ENCODE peak calls at places on chromosomes 13 and 19, in five cellular contexts. Q, C, Z, A and E are unnamed samples.

GRCh38 chr13:71602327-71602726 is 264.7 kb downstream of the DACH1 start:
- DNase-seq in Q (no peak), C (no peak), Z (no peak), A (no peak), E (no peak)

GRCh38 chr19:39212377-39212742 is 8.3 kb upstream of the SYCN start:
- DNase-seq in Q (peak; percentile 88), C (no peak), Z (peak; percentile 18), A (peak; percentile 40), E (peak; percentile 63)

GRCh38 chr13:109743706-109744453 is 42.5 kb downstream of the IRS2 start:
- DNase-seq in Q (no peak), C (no peak), Z (peak; percentile 65), A (no peak), E (peak; percentile 57)

GRCh38 chr13:23771966-23772365 is 117.2 kb downstream of the MIPEP start:
- DNase-seq in Q (no peak), C (no peak), Z (no peak), A (no peak), E (no peak)

GRCh38 chr13:66410314-66410713 is 819.8 kb downstream of the PCDH9 start:
- DNase-seq in Q (no peak), C (no peak), Z (no peak), A (no peak), E (no peak)

GRCh38 chr13:79512950-79513349 is 32.0 kb downstream of the NDFIP2 start:
- DNase-seq in Q (no peak), C (no peak), Z (no peak), A (no peak), E (no peak)

GRCh38 chr19:7977021-7977722 is 28.3 kb downstream of the ELAVL1 start:
- DNase-seq in Q (no peak), C (no peak), Z (no peak), A (no peak), E (no peak)

GRCh38 chr13:87080100-87080779 is 590.9 kb upstream of the SLITRK5 start:
- DNase-seq in Q (no peak), C (peak; percentile 58), Z (no peak), A (no peak), E (no peak)

GRCh38 chr13:39451860-39452301 is 151.1 kb downstream of the LHFPL6 start:
- DNase-seq in Q (no peak), C (no peak), Z (no peak), A (no peak), E (no peak)

GRCh38 chr13:42215578-42216421 is 56.2 kb upstream of the AKAP11 start:
- DNase-seq in Q (peak; percentile 77), C (no peak), Z (peak; percentile 39), A (no peak), E (no peak)

GRCh38 chr19:583198-583967 is 6.3 kb upstream of the HCN2 start:
- DNase-seq in Q (no peak), C (peak; percentile 61), Z (no peak), A (no peak), E (no peak)

GRCh38 chr19:55638864-55639359 is 1.9 kb upstream of the ZNF580 start:
- DNase-seq in Q (peak; percentile 81), C (no peak), Z (peak; percentile 75), A (peak; percentile 34), E (peak; percentile 59)

GRCh38 chr13:40181203-40181845 is 485.1 kb downstream of the FOXO1 start:
- DNase-seq in Q (no peak), C (no peak), Z (no peak), A (no peak), E (no peak)

GRCh38 chr13:38970380-38971051 is 20.1 kb downstream of the STOML3 start:
- DNase-seq in Q (peak; percentile 42), C (no peak), Z (no peak), A (no peak), E (no peak)

GRCh38 chr19:38506723-38507550 is 73.4 kb downstream of the RYR1 start:
- DNase-seq in Q (peak; percentile 99), C (peak; percentile 86), Z (peak; percentile 46), A (peak; percentile 70), E (peak; percentile 80)

GRCh38 chr19:55923556-55923955 is 8.6 kb downstream of the NLRP13 start:
- DNase-seq in Q (no peak), C (no peak), Z (no peak), A (no peak), E (no peak)

GRCh38 chr19:28606269-28607032 is 606.5 kb downstream of the UQCRFS1 start:
- DNase-seq in Q (no peak), C (no peak), Z (no peak), A (no peak), E (no peak)

GRCh38 chr19:46624958-46625661 is at the start of gene PTGIR:
- DNase-seq in Q (peak; percentile 40), C (no peak), Z (no peak), A (no peak), E (no peak)

GRCh38 chr13:51154029-51154555 is 43.0 kb upstream of the C13orf42 start:
- DNase-seq in Q (no peak), C (no peak), Z (no peak), A (no peak), E (peak; percentile 22)

GRCh38 chr13:109785141-109785891 is 1.1 kb downstream of the IRS2 start:
- DNase-seq in Q (peak; percentile 50), C (peak; percentile 89), Z (no peak), A (peak; percentile 37), E (peak; percentile 54)

GRCh38 chr19:10219678-10220077 is 11.5 kb downstream of the S1PR2 start:
- DNase-seq in Q (peak; percentile 87), C (no peak), Z (peak; percentile 98), A (no peak), E (peak; percentile 18)

GRCh38 chr13:106619688-106620555 is 52.0 kb upstream of the ARGLU1 start:
- DNase-seq in Q (peak; percentile 90), C (no peak), Z (peak; percentile 54), A (no peak), E (no peak)

GRCh38 chr19:38030681-38031422 is 123.8 kb downstream of the SIPA1L3 start:
- DNase-seq in Q (no peak), C (no peak), Z (no peak), A (no peak), E (no peak)

GRCh38 chr19:55216461-55217198 is 7.3 kb upstream of the PTPRH start:
- DNase-seq in Q (peak; percentile 98), C (peak; percentile 85), Z (no peak), A (peak; percentile 20), E (peak; percentile 41)

GRCh38 chr19:4877753-4878490 is 10.5 kb upstream of the PLIN3 start:
- DNase-seq in Q (peak; percentile 27), C (peak; percentile 62), Z (no peak), A (no peak), E (no peak)

GRCh38 chr19:17888260-17888659 is 16.5 kb downstream of the SLC5A5 start:
- DNase-seq in Q (no peak), C (no peak), Z (no peak), A (no peak), E (no peak)

GRCh38 chr13:86932935-86933334 is 738.2 kb upstream of the SLITRK5 start:
- DNase-seq in Q (peak; percentile 69), C (no peak), Z (no peak), A (no peak), E (no peak)

GRCh38 chr13:99746857-99747710 is 224.5 kb downstream of the ZIC5 start:
- DNase-seq in Q (peak; percentile 77), C (no peak), Z (no peak), A (no peak), E (no peak)

GRCh38 chr19:38839816-38840582 is 8.4 kb upstream of the ECH1 start:
- DNase-seq in Q (no peak), C (no peak), Z (no peak), A (no peak), E (no peak)

GRCh38 chr19:4362871-4363545 is 19.6 kb downstream of the MPND start:
- DNase-seq in Q (peak; percentile 59), C (peak; percentile 73), Z (no peak), A (no peak), E (no peak)

GRCh38 chr19:13099073-13099999 is 3.3 kb downstream of the LYL1 start:
- DNase-seq in Q (peak; percentile 87), C (peak; percentile 92), Z (peak; percentile 73), A (peak; percentile 80), E (peak; percentile 84)
- H3K27ac ChIP-seq in Q (no peak overlapping the region), C (peak overlapping the region; percentile 98), Z (no peak overlapping the region), A (peak overlapping the region; percentile 65), E (peak overlapping the region; percentile 87)

GRCh38 chr19:51944798-51945552 is 17.7 kb downstream of the ZNF613 start:
- DNase-seq in Q (peak; percentile 24), C (no peak), Z (no peak), A (no peak), E (no peak)
- H3K4me3 ChIP-seq in Q (peak overlapping the region; percentile 26), C (no peak overlapping the region), Z (no peak overlapping the region), A (peak overlapping the region; percentile 13), E (peak overlapping the region; percentile 28)

DNA sequence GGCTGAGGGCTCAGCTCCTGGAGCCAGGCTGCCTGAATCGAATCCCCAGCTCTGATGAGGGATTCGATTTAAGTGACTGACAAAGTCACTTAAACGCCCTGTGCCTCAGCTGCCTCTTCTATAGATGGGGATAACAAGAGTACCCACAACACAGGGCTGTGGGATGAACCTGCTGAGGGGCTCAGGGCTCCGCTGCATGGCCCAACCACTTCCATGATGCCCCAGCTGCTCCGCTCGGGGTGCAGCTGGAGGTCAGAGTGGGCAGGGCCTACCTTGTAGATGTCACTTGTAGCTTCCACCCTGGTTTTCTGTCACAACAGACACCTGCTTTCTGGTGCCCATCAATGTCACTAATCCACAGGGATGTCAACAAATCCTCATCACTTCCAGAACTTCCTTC is 39.2 kb downstream of the STK24 start:
- DNase-seq in Q (no peak), C (no peak), Z (no peak), A (no peak), E (no peak)
- H3K4me1 ChIP-seq in Q (peaks cover 41% of the 10 kb centered on the region), C (peaks cover 72% of the 10 kb centered on the region), Z (peaks cover 17% of the 10 kb centered on the region), A (peaks cover 72% of the 10 kb centered on the region), E (peaks cover 82% of the 10 kb centered on the region)

GRCh38 chr19:44748426-44749254 is at the start of gene BCL3:
- DNase-seq in Q (peak; percentile 25), C (peak; percentile 96), Z (peak; percentile 86), A (peak; percentile 54), E (peak; percentile 77)
- H3K27ac ChIP-seq in Q (no peak within 1 kb of the TSS), C (peak within 1 kb of the TSS; percentile 98), Z (peak within 1 kb of the TSS; percentile 97), A (peak within 1 kb of the TSS; percentile 41), E (peak within 1 kb of the TSS; percentile 94)

GRCh38 chr13:112723771-112724170 is 33.9 kb downstream of the ATP11A start:
- DNase-seq in Q (no peak), C (no peak), Z (no peak), A (no peak), E (no peak)

GRCh38 chr13:112724788-112725345 is 35.0 kb downstream of the ATP11A start:
- DNase-seq in Q (no peak), C (peak; percentile 54), Z (no peak), A (no peak), E (no peak)

GRCh38 chr13:112726018-112726767 is 36.4 kb downstream of the ATP11A start:
- DNase-seq in Q (no peak), C (peak; percentile 61), Z (no peak), A (no peak), E (no peak)

GRCh38 chr13:112727581-112727980 is 37.7 kb downstream of the ATP11A start:
- DNase-seq in Q (peak; percentile 40), C (peak; percentile 48), Z (no peak), A (no peak), E (no peak)

GRCh38 chr13:112725346-112726017 is 35.6 kb downstream of the ATP11A start:
- DNase-seq in Q (no peak), C (peak; percentile 60), Z (no peak), A (no peak), E (peak; percentile 37)
- H3K4me3 ChIP-seq in Q (no peak overlapping the region), C (no peak overlapping the region), Z (no peak overlapping the region), A (no peak overlapping the region), E (no peak overlapping the region)